ENCODE peak calls at places on chromosomes 1 and 21, in seven cellular contexts. One of them, this sample, is unnamed.

GRCh38 chr1:153957744-153958110 is 685 bp downstream of the CRTC2 start:
- DNase-seq in K562: no peak
- DNase-seq in IMR-90: no peak
- DNase-seq in SK-N-SH: no peak
- DNase-seq in GM12878: no peak
- DNase-seq in HCT116: no peak
- DNase-seq in HepG2: no peak
- DNase-seq in this sample: no peak

GRCh38 chr1:44605904-44606615 is 68.2 kb downstream of the TMEM53 start:
- DNase-seq in HepG2: no peak
- DNase-seq in IMR-90: no peak
- DNase-seq in K562: no peak
- DNase-seq in HCT116: no peak
- DNase-seq in GM12878: no peak
- DNase-seq in SK-N-SH: no peak
- DNase-seq in this sample: no peak

GRCh38 chr1:41097105-41097504 is 75.6 kb upstream of the SLFNL1 start:
- DNase-seq in SK-N-SH: no peak
- DNase-seq in K562: no peak
- DNase-seq in HCT116: no peak
- DNase-seq in GM12878: no peak
- DNase-seq in HepG2: no peak
- DNase-seq in IMR-90: peak
- DNase-seq in this sample: no peak

GRCh38 chr1:888297-888696 is 35.4 kb upstream of the SAMD11 start:
- DNase-seq in K562: no peak
- DNase-seq in HepG2: no peak
- DNase-seq in GM12878: no peak
- DNase-seq in IMR-90: no peak
- DNase-seq in SK-N-SH: no peak
- DNase-seq in HCT116: no peak
- DNase-seq in this sample: no peak

GRCh38 chr1:12595839-12596821 is 21.9 kb downstream of the DHRS3 start:
- DNase-seq in SK-N-SH: peak
- DNase-seq in K562: no peak
- DNase-seq in GM12878: no peak
- DNase-seq in HepG2: no peak
- DNase-seq in IMR-90: peak
- DNase-seq in HCT116: no peak
- DNase-seq in this sample: no peak

GRCh38 chr1:232554431-232554830 is 75.5 kb downstream of the SIPA1L2 start:
- DNase-seq in K562: no peak
- DNase-seq in SK-N-SH: no peak
- DNase-seq in IMR-90: peak
- DNase-seq in HCT116: no peak
- DNase-seq in HepG2: no peak
- DNase-seq in GM12878: no peak
- DNase-seq in this sample: no peak

GRCh38 chr1:18409609-18410237 is 71.0 kb upstream of the KLHDC7A start:
- DNase-seq in HepG2: no peak
- DNase-seq in K562: no peak
- DNase-seq in GM12878: no peak
- DNase-seq in SK-N-SH: no peak
- DNase-seq in HCT116: no peak
- DNase-seq in IMR-90: no peak
- DNase-seq in this sample: no peak

GRCh38 chr1:14712136-14712535 is 113.7 kb downstream of the KAZN start:
- DNase-seq in IMR-90: no peak
- DNase-seq in K562: no peak
- DNase-seq in HCT116: no peak
- DNase-seq in HepG2: no peak
- DNase-seq in SK-N-SH: no peak
- DNase-seq in GM12878: no peak
- DNase-seq in this sample: no peak

GRCh38 chr21:35483267-35483666 is 434.2 kb upstream of the RUNX1 start:
- DNase-seq in GM12878: no peak
- DNase-seq in SK-N-SH: no peak
- DNase-seq in IMR-90: no peak
- DNase-seq in HCT116: no peak
- DNase-seq in K562: peak
- DNase-seq in HepG2: no peak
- DNase-seq in this sample: no peak

GRCh38 chr1:237875291-237875690 is 15.4 kb downstream of the ZP4 start:
- DNase-seq in K562: no peak
- DNase-seq in SK-N-SH: no peak
- DNase-seq in GM12878: no peak
- DNase-seq in HepG2: no peak
- DNase-seq in HCT116: no peak
- DNase-seq in IMR-90: peak
- DNase-seq in this sample: no peak

GRCh38 chr1:53371851-53372250 is 44.0 kb upstream of the LRP8 start:
- DNase-seq in IMR-90: no peak
- DNase-seq in HCT116: no peak
- DNase-seq in HepG2: no peak
- DNase-seq in SK-N-SH: no peak
- DNase-seq in K562: no peak
- DNase-seq in GM12878: no peak
- DNase-seq in this sample: no peak

GRCh38 chr1:210381934-210382333 is 53.2 kb downstream of the HHAT start:
- DNase-seq in GM12878: no peak
- DNase-seq in HepG2: no peak
- DNase-seq in HCT116: no peak
- DNase-seq in IMR-90: no peak
- DNase-seq in SK-N-SH: no peak
- DNase-seq in K562: no peak
- DNase-seq in this sample: no peak

GRCh38 chr1:149986486-149987296 is 23.8 kb downstream of the OTUD7B start:
- DNase-seq in SK-N-SH: no peak
- DNase-seq in HepG2: no peak
- DNase-seq in GM12878: no peak
- DNase-seq in IMR-90: peak
- DNase-seq in HCT116: no peak
- DNase-seq in K562: no peak
- DNase-seq in this sample: no peak

GRCh38 chr1:184644771-184645170 is 109.9 kb downstream of the EDEM3 start:
- DNase-seq in GM12878: no peak
- DNase-seq in HepG2: no peak
- DNase-seq in K562: no peak
- DNase-seq in HCT116: no peak
- DNase-seq in SK-N-SH: no peak
- DNase-seq in IMR-90: no peak
- DNase-seq in this sample: peak

GRCh38 chr1:184643661-184644060 is 111.0 kb downstream of the EDEM3 start:
- DNase-seq in GM12878: no peak
- DNase-seq in IMR-90: no peak
- DNase-seq in HepG2: no peak
- DNase-seq in SK-N-SH: no peak
- DNase-seq in HCT116: no peak
- DNase-seq in K562: no peak
- DNase-seq in this sample: no peak

GRCh38 chr1:184637664-184638063 is 117.0 kb downstream of the EDEM3 start:
- DNase-seq in SK-N-SH: no peak
- DNase-seq in HCT116: no peak
- DNase-seq in GM12878: no peak
- DNase-seq in K562: no peak
- DNase-seq in IMR-90: no peak
- DNase-seq in HepG2: no peak
- DNase-seq in this sample: no peak

GRCh38 chr1:184639205-184639604 is 115.5 kb downstream of the EDEM3 start:
- DNase-seq in IMR-90: no peak
- DNase-seq in HCT116: no peak
- DNase-seq in SK-N-SH: no peak
- DNase-seq in HepG2: no peak
- DNase-seq in GM12878: no peak
- DNase-seq in K562: no peak
- DNase-seq in this sample: no peak

DNA sequence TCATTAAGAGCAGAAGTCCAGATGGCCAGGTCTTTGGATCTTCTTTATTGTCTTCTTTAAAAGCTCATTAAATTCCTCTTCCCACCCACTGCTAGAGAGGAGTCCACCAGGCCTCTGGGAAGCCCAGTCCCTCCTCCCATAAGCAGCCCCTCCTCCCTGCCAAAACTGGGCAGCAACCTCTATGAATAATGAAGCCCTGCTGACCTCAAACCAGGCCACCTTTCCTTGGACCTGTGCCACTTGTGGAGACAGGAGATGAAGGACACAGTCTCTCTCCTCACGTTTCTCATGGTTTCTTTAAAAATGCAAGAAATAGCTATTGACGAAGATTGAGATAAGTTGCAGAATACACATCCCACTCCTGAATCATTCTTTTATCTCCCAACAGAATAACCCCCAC is 112.8 kb downstream of the EDEM3 start:
- DNase-seq in K562: no peak
- DNase-seq in IMR-90: no peak
- DNase-seq in HCT116: no peak
- DNase-seq in GM12878: no peak
- DNase-seq in HepG2: no peak
- DNase-seq in SK-N-SH: no peak
- DNase-seq in this sample: no peak
- H2AFZ ChIP-seq in K562: no peak
- H2AFZ ChIP-seq in IMR-90: no peak
- H2AFZ ChIP-seq in HCT116: no peak
- H2AFZ ChIP-seq in GM12878: no peak
- H2AFZ ChIP-seq in HepG2: no peak
- H2AFZ ChIP-seq in SK-N-SH: no peak
- H2AFZ ChIP-seq in this sample: no peak

DNA sequence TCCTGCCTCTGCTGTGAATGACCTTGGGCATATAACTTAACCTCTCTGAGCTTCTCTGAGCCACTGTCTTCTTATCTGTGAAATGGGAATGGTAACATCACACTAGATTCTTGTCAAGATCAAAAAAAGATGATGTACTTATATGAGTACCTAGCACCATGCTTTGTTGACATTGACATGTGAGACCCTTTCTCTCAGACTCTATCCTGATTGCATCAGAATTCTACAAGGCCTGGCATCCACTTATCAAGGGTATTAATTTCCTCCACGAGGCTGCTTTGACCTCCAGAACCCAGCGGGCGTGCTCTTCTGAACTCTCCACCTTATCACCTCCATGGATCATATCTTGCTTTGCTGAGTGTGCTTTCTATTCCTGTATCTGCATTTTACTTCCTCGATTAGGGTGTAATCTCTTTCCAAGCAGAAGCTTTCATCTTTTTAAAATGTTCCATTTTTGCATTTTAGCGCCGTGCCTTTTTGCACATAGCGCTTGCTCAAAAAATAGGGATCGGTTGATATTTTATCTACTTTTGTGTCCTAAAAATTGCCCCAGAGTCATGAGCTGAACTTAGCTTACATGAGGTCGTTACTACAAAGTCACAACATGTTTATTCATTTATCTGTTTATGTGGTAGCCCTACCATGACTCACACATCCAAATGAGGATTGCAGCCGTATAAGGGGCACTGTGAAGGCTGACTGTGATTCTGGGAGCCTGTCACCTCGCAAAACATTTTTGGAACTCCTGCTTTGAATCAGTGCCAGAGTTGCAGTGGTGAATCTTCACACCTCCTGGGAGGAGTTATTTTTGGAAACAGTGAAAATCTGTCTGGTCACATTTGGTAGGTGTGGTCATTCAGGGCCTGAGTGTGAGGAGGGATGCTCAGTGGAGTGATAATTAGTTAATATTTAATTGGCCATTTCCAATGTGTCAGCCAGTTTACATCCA is 63.2 kb downstream of the IER5 start:
- DNase-seq in IMR-90: peak
- DNase-seq in SK-N-SH: peak
- DNase-seq in GM12878: no peak
- DNase-seq in K562: no peak
- DNase-seq in HCT116: no peak
- DNase-seq in HepG2: no peak
- DNase-seq in this sample: no peak
- TF ChIP-seq RAD21 in IMR-90: no peak
- TF ChIP-seq RAD21 in SK-N-SH: no peak
- TF ChIP-seq RAD21 in GM12878: no peak
- TF ChIP-seq RAD21 in K562: no peak
- TF ChIP-seq RAD21 in HCT116: no peak
- TF ChIP-seq RAD21 in HepG2: no peak
- TF ChIP-seq RAD21 in this sample: no peak

GRCh38 chr1:88662723-88663122 is 21.4 kb upstream of the PKN2 start:
- DNase-seq in GM12878: no peak
- DNase-seq in HCT116: no peak
- DNase-seq in HepG2: no peak
- DNase-seq in SK-N-SH: no peak
- DNase-seq in IMR-90: no peak
- DNase-seq in K562: no peak
- DNase-seq in this sample: no peak
- H2AFZ ChIP-seq in GM12878: no peak
- H2AFZ ChIP-seq in HCT116: no peak
- H2AFZ ChIP-seq in HepG2: no peak
- H2AFZ ChIP-seq in SK-N-SH: no peak
- H2AFZ ChIP-seq in IMR-90: no peak
- H2AFZ ChIP-seq in K562: no peak
- H2AFZ ChIP-seq in this sample: no peak

GRCh38 chr1:109113787-109114568 is at the start of gene ELAPOR1:
- DNase-seq in HepG2: no peak
- DNase-seq in SK-N-SH: peak
- DNase-seq in GM12878: no peak
- DNase-seq in K562: no peak
- DNase-seq in HCT116: no peak
- DNase-seq in IMR-90: peak
- DNase-seq in this sample: no peak
- TF ChIP-seq RAD21 in HepG2: no peak
- TF ChIP-seq RAD21 in SK-N-SH: no peak
- TF ChIP-seq RAD21 in GM12878: no peak
- TF ChIP-seq RAD21 in K562: no peak
- TF ChIP-seq RAD21 in HCT116: no peak
- TF ChIP-seq RAD21 in IMR-90: no peak
- TF ChIP-seq RAD21 in this sample: no peak

DNA sequence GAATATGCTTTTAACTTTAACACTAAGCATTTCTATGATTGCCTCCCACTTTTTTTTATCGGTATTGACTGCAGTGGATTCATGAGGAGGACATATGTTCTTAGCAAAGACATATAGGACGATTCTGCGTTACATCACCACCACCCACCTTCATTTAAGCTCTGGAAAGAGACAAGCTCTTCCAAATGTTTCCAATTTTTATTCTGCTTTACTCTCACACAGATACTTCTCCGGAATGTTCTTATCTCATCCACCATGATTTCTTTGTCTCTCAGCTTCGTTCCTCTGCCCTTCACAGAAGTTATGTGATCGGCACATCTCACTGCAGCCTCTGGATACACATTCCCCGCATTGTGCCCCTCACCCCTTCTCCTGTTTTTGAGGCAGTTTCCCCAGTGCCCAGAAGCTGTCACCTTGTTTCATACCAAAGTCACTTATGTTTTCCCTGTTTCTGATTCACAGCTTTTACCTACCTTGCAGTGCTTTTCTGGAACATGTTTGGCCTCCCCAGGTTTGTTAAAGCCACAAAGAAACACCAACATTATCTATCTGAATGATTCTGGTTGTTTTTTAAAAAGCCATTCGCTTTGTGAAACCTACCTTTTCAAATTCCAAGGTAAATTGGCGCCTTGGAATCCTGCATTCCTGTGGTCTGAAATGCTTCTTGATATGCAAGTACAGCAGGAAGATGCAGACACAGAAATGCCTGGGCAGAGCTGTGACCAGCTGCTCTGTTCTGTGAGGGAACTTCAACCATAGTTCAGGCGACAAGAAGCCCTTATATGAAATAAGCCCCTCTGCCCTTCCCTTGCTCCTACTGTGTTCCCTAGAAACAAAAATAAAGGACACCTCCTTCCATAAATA is 1020.2 kb downstream of the TTLL7 start:
- DNase-seq in HepG2: no peak
- DNase-seq in HCT116: no peak
- DNase-seq in GM12878: no peak
- DNase-seq in SK-N-SH: no peak
- DNase-seq in K562: no peak
- DNase-seq in IMR-90: no peak
- DNase-seq in this sample: no peak
- H2AFZ ChIP-seq in HepG2: no peak
- H2AFZ ChIP-seq in HCT116: no peak
- H2AFZ ChIP-seq in GM12878: no peak
- H2AFZ ChIP-seq in SK-N-SH: peak
- H2AFZ ChIP-seq in K562: no peak
- H2AFZ ChIP-seq in IMR-90: no peak
- H2AFZ ChIP-seq in this sample: peak

This sample was measured in H1.